ENCODE peak calls at places on chromosomes 5 and 9, in eight cellular contexts. B is SW 1271; A is left ventricle myocardium superior; H is prostate gland; J is T-helper 1 cell; S is anterior cingulate cortex; U is activated CD4-positive, alpha-beta T cell treated with anti-CD3 and anti-CD28 coated beads for 24 hours; W is GM04503. P is an unnamed sample.

GRCh38 chr5:125348221-125348692 is 601.8 kb upstream of the ZNF608 start:
- DNase-seq in U (no peak), B (no peak), H (no peak), W (no peak), A (peak; percentile 59), J (no peak), S (no peak), P (no peak)

GRCh38 chr9:137273095-137273490 is 4.4 kb upstream of the TOR4A start:
- DNase-seq in W (no peak), B (no peak), S (no peak), A (no peak), H (no peak), J (no peak), U (no peak), P (no peak)

GRCh38 chr9:136172412-136173079 is 32.4 kb downstream of the LHX3 start:
- DNase-seq in W (no peak), U (no peak), H (no peak), A (no peak), S (no peak), B (no peak), J (no peak), P (no peak)

GRCh38 chr9:136054798-136055714 is 40.0 kb downstream of the NACC2 start:
- DNase-seq in J (no peak), W (no peak), S (no peak), A (no peak), U (no peak), B (no peak), H (no peak), P (no peak)

GRCh38 chr5:5183192-5183699 is 43.1 kb downstream of the ADAMTS16 start:
- DNase-seq in S (no peak), B (no peak), W (no peak), H (no peak), A (no peak), J (no peak), U (no peak), P (no peak)

GRCh38 chr9:97478301-97478981 is 23.0 kb upstream of the TMOD1 start:
- DNase-seq in W (no peak), J (no peak), S (no peak), A (no peak), H (no peak), B (no peak), U (no peak), P (no peak)

GRCh38 chr9:127578952-127579853 is 32.9 kb upstream of the STXBP1 start:
- DNase-seq in J (peak; percentile 35), H (peak; percentile 92), A (peak; percentile 84), S (peak; percentile 63), W (peak; percentile 94), U (peak; percentile 60), B (peak; percentile 94), P (peak; percentile 96)

GRCh38 chr9:128383791-128384190 is 12.6 kb downstream of the URM1 start:
- DNase-seq in J (no peak), B (no peak), H (no peak), U (no peak), S (no peak), W (no peak), A (no peak), P (no peak)

GRCh38 chr9:86679979-86680378 is 267.3 kb downstream of the GAS1 start:
- DNase-seq in B (no peak), W (no peak), A (no peak), U (no peak), S (no peak), J (no peak), H (no peak), P (no peak)

GRCh38 chr5:132260714-132261615 is 3.5 kb downstream of the PDLIM4 start:
- DNase-seq in S (peak; percentile 69), W (no peak), U (peak; percentile 27), J (no peak), B (no peak), A (peak; percentile 54), H (no peak), P (peak; percentile 80)

GRCh38 chr9:92010705-92011536 is 60.9 kb upstream of the ROR2 start:
- DNase-seq in B (no peak), A (no peak), J (no peak), W (no peak), U (no peak), H (no peak), S (no peak), P (no peak)

P was measured in PC-3.